ENCODE peak calls at places on chromosomes 6 and 20, in four cellular contexts. J is breast epithelium, G is neural progenitor cell, C is GM06990. Y is an unnamed sample.

GRCh38 chr20:5821627-5822215 is 71.5 kb downstream of the SHLD1 start:
- DNase-seq in C (no peak), G (no peak), J (no peak), Y (no peak)

GRCh38 chr20:53157443-53158408 is 185.6 kb downstream of the TSHZ2 start:
- DNase-seq in G (peak), C (peak), J (no peak), Y (peak)

GRCh38 chr20:63576311-63576710 is 2.3 kb upstream of the HELZ2 start:
- DNase-seq in G (no peak), J (no peak), C (no peak), Y (no peak)

GRCh38 chr20:47541355-47541922 is 39.8 kb downstream of the NCOA3 start:
- DNase-seq in C (no peak), J (no peak), G (no peak), Y (no peak)

GRCh38 chr6:107443904-107444267 is 15.5 kb downstream of the PDSS2 start:
- DNase-seq in G (no peak), J (no peak), C (no peak), Y (no peak)

GRCh38 chr6:138105880-138106664 is 1.1 kb downstream of the PERP start:
- DNase-seq in J (no peak), C (no peak), G (peak), Y (peak)

GRCh38 chr20:4470375-4470774 is 251.3 kb upstream of the PRND start:
- DNase-seq in G (no peak), C (no peak), J (no peak), Y (peak)

GRCh38 chr6:129279343-129280104 is 396.6 kb downstream of the LAMA2 start:
- DNase-seq in G (no peak), J (no peak), C (no peak), Y (no peak)

GRCh38 chr6:16523550-16524379 is 237.5 kb downstream of the ATXN1 start:
- DNase-seq in G (no peak), C (no peak), J (no peak), Y (peak)

GRCh38 chr6:45437441-45437820 is 59.7 kb upstream of the SUPT3H start:
- DNase-seq in G (no peak), C (no peak), J (no peak), Y (no peak)

GRCh38 chr6:45439861-45440388 is 62.2 kb upstream of the SUPT3H start:
- DNase-seq in C (no peak), J (no peak), G (no peak), Y (no peak)

GRCh38 chr6:45439459-45439858 is 61.7 kb upstream of the SUPT3H start:
- DNase-seq in J (no peak), C (no peak), G (no peak), Y (no peak)

GRCh38 chr6:45438156-45438555 is 60.4 kb upstream of the SUPT3H start:
- DNase-seq in G (no peak), C (no peak), J (no peak), Y (no peak)

GRCh38 chr6:45438849-45439406 is 61.2 kb upstream of the SUPT3H start:
- DNase-seq in J (no peak), C (no peak), G (no peak), Y (peak)
- H3K4me3 ChIP-seq in J (no peak), C (no peak), G (no peak), Y (no peak)

GRCh38 chr20:60869032-60869550 is 383.0 kb upstream of the CDH4 start:
- DNase-seq in G (peak), J (no peak), C (no peak), Y (no peak)
- TF ChIP-seq CTCF in G (no peak), J (no peak), C (no peak), Y (no peak)

GRCh38 chr6:68641172-68641571 is 6.1 kb downstream of the ADGRB3 start:
- DNase-seq in C (no peak), G (no peak), J (no peak), Y (no peak)

GRCh38 chr6:68639211-68639610 is 4.1 kb downstream of the ADGRB3 start:
- DNase-seq in J (no peak), G (peak), C (no peak), Y (no peak)

GRCh38 chr6:68642081-68642480 is 7.0 kb downstream of the ADGRB3 start:
- DNase-seq in J (no peak), G (no peak), C (no peak), Y (no peak)

GRCh38 chr6:68639826-68640505 is 4.9 kb downstream of the ADGRB3 start:
- DNase-seq in G (no peak), J (no peak), C (no peak), Y (peak)

GRCh38 chr6:68640506-68640875 is 5.4 kb downstream of the ADGRB3 start:
- DNase-seq in C (no peak), J (no peak), G (no peak), Y (no peak)
- H3K4me3 ChIP-seq in C (no peak), J (no peak), G (peak), Y (peak)

DNA sequence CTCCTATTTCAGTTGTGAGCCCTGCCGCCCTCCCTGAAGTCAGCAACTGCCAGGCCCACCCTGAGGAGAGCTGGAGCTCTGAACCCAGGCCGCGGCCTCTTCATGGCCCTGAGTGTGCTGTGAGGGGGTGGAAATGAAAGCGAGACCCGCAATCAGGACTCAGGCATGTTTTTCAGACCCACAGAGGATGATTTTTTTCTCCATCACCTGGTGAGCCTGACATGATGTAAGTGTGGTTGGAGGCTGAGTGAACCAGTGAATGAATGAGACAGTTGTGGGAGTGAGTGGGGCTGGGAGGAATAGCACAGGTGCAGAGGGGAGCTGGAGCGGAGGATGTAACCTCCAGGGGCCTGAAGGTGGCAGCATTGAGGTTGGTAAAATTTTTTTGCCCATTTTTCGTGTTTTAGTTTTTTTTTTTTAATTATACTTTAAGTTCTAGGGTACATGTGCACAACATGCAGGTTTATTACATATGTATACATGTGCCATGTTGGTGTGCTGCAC is 18.3 kb downstream of the RAET1L start:
- DNase-seq in J (no peak), C (peak), G (peak), Y (peak)
- TF ChIP-seq CTCF in J (no peak), C (peak), G (peak), Y (peak)

GRCh38 chr6:110813338-110813737 is 1.9 kb downstream of the CDK19 start:
- DNase-seq in G (no peak), J (no peak), C (no peak), Y (no peak)
- H3K4me3 ChIP-seq in G (peak), J (no peak), C (peak), Y (no peak)